ENCODE peak calls at places on chromosomes 11 and 22, in five cellular contexts. W, T, C, R and S are unnamed samples.

GRCh38 chr11:69377953-69378302 is 84.0 kb downstream of the MYEOV start:
- DNase-seq in W (no peak), T (no peak), C (no peak), R (no peak), S (no peak)

GRCh38 chr22:46108564-46109473 is 41.5 kb upstream of the PPARA start:
- DNase-seq in W (peak; percentile 84), T (no peak), C (peak; percentile 73), R (no peak), S (no peak)

GRCh38 chr11:111510311-111510710 is 1.9 kb downstream of the BTG4 start:
- DNase-seq in W (no peak), T (no peak), C (no peak), R (no peak), S (no peak)

GRCh38 chr22:41833369-41834004 is 582 bp downstream of the SREBF2 start:
- DNase-seq in W (peak; percentile 72), T (peak; percentile 61), C (peak; percentile 44), R (peak; percentile 62), S (peak; percentile 35)

GRCh38 chr11:125364085-125364822 is 131.8 kb downstream of the FEZ1 start:
- DNase-seq in W (no peak), T (no peak), C (no peak), R (no peak), S (no peak)

GRCh38 chr11:15697437-15698236 is 582.9 kb downstream of the INSC start:
- DNase-seq in W (no peak), T (no peak), C (no peak), R (no peak), S (no peak)

GRCh38 chr11:103294516-103294915 is 185.3 kb downstream of the DYNC2H1 start:
- DNase-seq in W (no peak), T (no peak), C (no peak), R (no peak), S (no peak)

GRCh38 chr11:107561688-107562087 is 3.8 kb downstream of the ALKBH8 start:
- DNase-seq in W (no peak), T (no peak), C (no peak), R (no peak), S (no peak)

GRCh38 chr11:24748261-24748660 is 251.4 kb downstream of the LUZP2 start:
- DNase-seq in W (no peak), T (no peak), C (no peak), R (no peak), S (no peak)

GRCh38 chr11:127859941-127860354 is 727.4 kb downstream of the ETS1 start:
- DNase-seq in W (no peak), T (no peak), C (no peak), R (no peak), S (no peak)

GRCh38 chr11:82974135-82974534 is 72.6 kb downstream of the DDIAS start:
- DNase-seq in W (no peak), T (no peak), C (no peak), R (no peak), S (no peak)

GRCh38 chr11:45692808-45693453 is 27.5 kb upstream of the CHST1 start:
- DNase-seq in W (no peak), T (no peak), C (no peak), R (no peak), S (no peak)

GRCh38 chr11:98561216-98561615 is 459.5 kb upstream of the CNTN5 start:
- DNase-seq in W (peak; percentile 46), T (no peak), C (no peak), R (no peak), S (no peak)

GRCh38 chr11:75485742-75486141 is 40.0 kb downstream of the GDPD5 start:
- DNase-seq in W (no peak), T (no peak), C (no peak), R (no peak), S (no peak)

GRCh38 chr11:61577383-61578118 is 3.3 kb downstream of the SYT7 start:
- DNase-seq in W (peak; percentile 89), T (no peak), C (peak; percentile 50), R (no peak), S (peak; percentile 26)

GRCh38 chr11:1669546-1670218 is 27.3 kb upstream of the KRTAP5-6 start:
- DNase-seq in W (no peak), T (no peak), C (no peak), R (no peak), S (no peak)

GRCh38 chr22:47846206-47846605 is 1083.8 kb downstream of the TBC1D22A start:
- DNase-seq in W (no peak), T (no peak), C (no peak), R (no peak), S (no peak)

GRCh38 chr22:39530692-39531331 is 1.7 kb downstream of the RPS19BP1 start:
- DNase-seq in W (peak; percentile 74), T (no peak), C (no peak), R (no peak), S (no peak)

GRCh38 chr11:130740819-130741218 is 175.5 kb downstream of the SNX19 start:
- DNase-seq in W (no peak), T (no peak), C (no peak), R (no peak), S (no peak)

GRCh38 chr22:23166038-23166831 is 14.1 kb upstream of the BCR start:
- DNase-seq in W (no peak), T (no peak), C (no peak), R (no peak), S (no peak)

GRCh38 chr11:29018631-29019030 is 910.4 kb downstream of the METTL15 start:
- DNase-seq in W (no peak), T (no peak), C (no peak), R (no peak), S (no peak)

GRCh38 chr11:33545941-33546340 is 154.7 kb downstream of the C11orf91 start:
- DNase-seq in W (no peak), T (no peak), C (no peak), R (no peak), S (no peak)

GRCh38 chr11:57316017-57316416 is 8.7 kb downstream of the TNKS1BP1 start:
- DNase-seq in W (no peak), T (no peak), C (no peak), R (no peak), S (no peak)

GRCh38 chr11:8758619-8759169 is 76.1 kb downstream of the RPL27A start:
- DNase-seq in W (peak; percentile 49), T (no peak), C (no peak), R (no peak), S (no peak)
- TF ChIP-seq CTCF in W (peak; percentile 56), T (no peak), C (no peak), R (no peak), S (no peak)

DNA sequence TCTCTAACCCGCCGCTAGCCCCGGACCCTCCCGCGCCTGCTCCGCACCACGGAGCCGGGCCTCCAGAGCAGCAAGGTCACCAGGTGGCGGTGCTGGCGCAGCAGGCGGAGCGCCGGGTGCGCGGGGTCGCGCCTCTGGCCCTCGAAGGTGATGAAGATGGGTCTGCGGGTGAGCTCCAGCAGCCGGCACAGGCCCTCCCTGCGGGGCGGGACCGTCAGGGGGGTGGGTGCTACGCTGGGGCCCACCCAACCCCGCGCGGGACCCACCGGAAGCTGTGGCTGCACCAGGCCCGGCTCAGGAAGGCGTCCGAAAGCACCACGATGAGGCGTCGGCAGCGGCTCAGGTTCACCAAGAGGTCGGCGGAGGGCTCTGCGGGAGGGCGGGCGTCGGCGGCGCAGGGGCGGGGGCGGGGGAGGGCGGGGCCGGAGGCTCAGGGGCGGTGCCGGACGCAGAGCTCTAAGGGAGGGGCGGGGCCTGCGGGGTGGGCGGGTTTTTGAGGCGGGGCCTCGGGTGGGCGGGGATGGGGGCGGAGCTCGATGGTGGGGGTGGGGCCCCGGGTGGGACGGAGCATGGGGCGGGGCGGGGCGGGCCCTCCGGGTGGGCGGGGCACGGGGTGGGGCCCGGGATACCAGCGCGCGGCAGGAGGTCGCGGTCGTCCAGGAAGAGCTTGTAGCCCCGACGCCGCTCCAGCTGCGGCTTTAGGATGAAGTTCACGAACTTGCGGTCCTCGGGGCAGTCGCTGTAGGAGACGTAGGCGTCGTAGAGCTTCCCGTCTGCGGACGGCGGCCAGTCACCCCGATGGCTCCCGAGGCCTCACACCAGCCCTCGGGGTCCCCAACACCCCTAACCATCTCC is 7.8 kb downstream of the SIGIRR start:
- DNase-seq in W (peak; percentile 96), T (peak; percentile 76), C (peak; percentile 85), R (peak; percentile 96), S (no peak)
- TF ChIP-seq CTCF in W (peak; percentile 54), T (no peak), C (peak; percentile 39), R (peak; percentile 13), S (no peak)

DNA sequence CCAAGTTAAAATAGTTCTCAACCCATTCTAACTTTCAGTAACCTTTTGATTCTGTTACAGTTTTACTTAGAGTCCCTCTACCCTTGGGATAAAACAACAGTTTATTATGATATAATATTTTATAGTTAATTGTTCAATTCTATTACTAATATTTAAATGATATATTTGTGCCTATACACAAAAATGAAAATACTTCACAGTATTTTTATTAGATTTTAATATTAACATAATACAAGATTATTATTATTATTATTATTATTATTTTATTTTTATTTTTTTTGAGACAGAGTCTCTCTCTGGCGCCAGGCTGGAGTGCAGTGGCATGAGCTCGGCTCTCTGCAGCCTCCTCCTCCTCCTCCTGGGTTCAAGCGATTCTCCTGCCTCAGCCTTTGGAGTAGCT is 416.7 kb downstream of the NTM start:
- DNase-seq in W (no peak), T (no peak), C (no peak), R (no peak), S (no peak)
- TF ChIP-seq CTCF in W (no peak), T (no peak), C (no peak), R (no peak), S (no peak)

DNA sequence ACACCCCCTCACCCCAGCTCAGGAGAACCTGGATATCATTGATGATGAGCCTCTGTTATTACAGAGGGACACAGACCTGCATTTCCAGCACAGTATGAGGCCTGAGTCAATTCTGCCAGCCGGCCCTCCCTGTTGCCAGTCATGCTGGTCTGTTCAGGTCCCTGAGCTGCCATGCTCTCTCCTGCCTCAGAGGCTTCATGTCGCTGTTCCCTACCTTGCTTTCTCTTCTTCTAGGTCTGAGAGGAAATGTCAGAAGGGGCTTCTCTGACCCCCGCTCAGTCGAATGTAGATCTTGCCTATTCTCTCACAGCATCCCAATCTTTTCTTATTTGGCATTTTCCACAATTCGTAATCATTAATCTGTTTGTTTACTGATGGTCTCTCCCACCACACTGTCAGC is 21.8 kb upstream of the ABCC8 start:
- DNase-seq in W (peak; percentile 81), T (no peak), C (no peak), R (no peak), S (no peak)
- TF ChIP-seq CTCF in W (peak; percentile 68), T (no peak), C (no peak), R (no peak), S (peak; percentile 57)

DNA sequence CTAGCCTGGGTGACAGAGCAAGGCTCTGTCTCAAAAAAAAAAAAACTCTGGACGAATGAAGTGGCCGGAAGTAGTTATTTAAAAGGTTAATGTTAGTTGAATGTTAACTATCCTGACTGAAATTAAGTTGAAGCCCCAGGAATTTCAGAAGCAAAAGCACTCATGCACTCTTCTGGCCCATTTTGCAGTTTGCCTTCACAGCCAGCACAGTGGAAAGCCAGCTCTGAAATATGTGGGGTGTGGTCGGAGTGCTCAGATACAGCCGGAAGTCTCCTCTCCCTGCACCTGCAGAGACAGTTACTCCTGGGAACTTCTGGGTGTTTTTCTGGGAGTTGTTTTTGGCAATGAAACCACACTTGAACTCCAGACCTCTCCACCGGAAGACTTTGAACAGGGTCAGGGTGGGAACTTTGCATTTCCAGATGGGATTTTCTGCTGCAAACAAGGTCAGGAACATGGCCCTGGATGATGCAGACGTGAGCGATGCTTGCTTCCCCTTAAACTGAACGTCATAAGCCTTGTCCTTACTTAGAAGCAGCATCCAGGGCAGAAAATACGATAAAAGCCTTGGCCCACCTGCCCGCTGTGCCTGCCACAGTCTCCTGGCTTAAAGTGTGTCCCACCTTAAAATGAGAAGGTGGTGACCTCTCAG is 21.5 kb upstream of the CABP2 start:
- DNase-seq in W (no peak), T (no peak), C (no peak), R (no peak), S (no peak)
- TF ChIP-seq CTCF in W (no peak), T (no peak), C (no peak), R (no peak), S (no peak)

GRCh38 chr11:95849087-95849825 is 59.0 kb downstream of the CEP57 start:
- DNase-seq in W (peak; percentile 77), T (no peak), C (no peak), R (peak; percentile 15), S (no peak)
- TF ChIP-seq CTCF in W (peak; percentile 81), T (no peak), C (peak; percentile 59), R (peak; percentile 50), S (peak; percentile 54)